ENCODE peak calls at places on chromosomes 4 and X, in eight cellular contexts. R is H9; B is CD4-positive, alpha-beta T cell; Z is thoracic aorta; W is Peyer's patch; J is AG04450; P is HCT116; D is fibroblast of lung. E is an unnamed sample.

GRCh38 chr4:141788169-141788915 is 152.0 kb downstream of the IL15 start:
- DNase-seq in W (no peak), Z (no peak), B (no peak), R (no peak), D (no peak), P (no peak), J (no peak), E (no peak)

GRCh38 chr4:129342820-129343219 is 246.9 kb downstream of the C4orf33 start:
- DNase-seq in Z (no peak), P (no peak), R (no peak), J (no peak), B (no peak), W (no peak), D (peak), E (peak)

GRCh38 chr4:110087116-110087708 is 111.2 kb downstream of the ELOVL6 start:
- DNase-seq in P (peak), B (no peak), W (no peak), J (peak), Z (no peak), R (no peak), D (peak), E (peak)

GRCh38 chr4:155543126-155543765 is 123.4 kb upstream of the GUCY1A1 start:
- DNase-seq in P (no peak), B (no peak), W (no peak), R (no peak), D (peak), J (no peak), Z (no peak), E (peak)

GRCh38 chrX:16946971-16947562 is 609 bp downstream of the REPS2 start:
- DNase-seq in R (no peak), P (no peak), W (peak), D (no peak), Z (no peak), B (no peak), J (no peak), E (no peak)

GRCh38 chrX:18596096-18596495 is 75.8 kb downstream of the RS1 start:
- DNase-seq in W (no peak), J (no peak), R (no peak), B (no peak), P (no peak), Z (no peak), D (no peak), E (no peak)

GRCh38 chrX:10608099-10608498 is 12.3 kb downstream of the MID1 start:
- DNase-seq in D (peak), W (no peak), J (peak), P (no peak), Z (no peak), R (no peak), B (no peak), E (no peak)

GRCh38 chr4:115028682-115029385 is 84.6 kb downstream of the NDST4 start:
- DNase-seq in W (no peak), J (no peak), P (no peak), R (no peak), D (no peak), B (no peak), Z (no peak), E (no peak)

GRCh38 chr4:26362745-26363439 is 42.1 kb downstream of the RBPJ start:
- DNase-seq in Z (no peak), B (no peak), J (no peak), R (no peak), D (no peak), P (no peak), W (no peak), E (no peak)

GRCh38 chr4:153204247-153205027 is at the start of gene TRIM2:
- DNase-seq in P (peak), R (peak), Z (peak), D (peak), B (no peak), W (peak), J (no peak), E (no peak)

GRCh38 chrX:113947548-113947947 is 636.3 kb upstream of the HTR2C start:
- DNase-seq in P (peak), Z (no peak), J (no peak), D (no peak), B (no peak), R (no peak), W (no peak), E (no peak)

GRCh38 chr4:52611030-52611555 is 48.0 kb downstream of the USP46 start:
- DNase-seq in P (no peak), Z (no peak), J (no peak), D (no peak), B (no peak), R (no peak), W (no peak), E (no peak)

GRCh38 chr4:23934915-23935314 is 45.1 kb upstream of the PPARGC1A start:
- DNase-seq in P (no peak), W (no peak), R (no peak), Z (no peak), B (no peak), D (peak), J (peak), E (peak)

GRCh38 chr4:153450545-153450917 is 15.6 kb upstream of the TMEM131L start:
- DNase-seq in Z (no peak), J (no peak), W (no peak), D (no peak), B (no peak), P (no peak), R (no peak), E (no peak)

GRCh38 chrX:68693481-68694410 is 46.3 kb downstream of the STARD8 start:
- DNase-seq in B (no peak), W (peak), R (peak), D (peak), P (no peak), Z (peak), J (no peak), E (no peak)

GRCh38 chrX:132564026-132564425 is 75.2 kb upstream of the MBNL3 start:
- DNase-seq in P (no peak), Z (no peak), W (no peak), R (no peak), B (no peak), D (peak), J (no peak), E (no peak)

GRCh38 chrX:85109235-85109634 is 105.6 kb downstream of the APOOL start:
- DNase-seq in D (no peak), R (peak), P (peak), J (no peak), B (no peak), Z (no peak), W (peak), E (no peak)

GRCh38 chrX:136480383-136480782 is 7.4 kb upstream of the BRS3 start:
- DNase-seq in D (no peak), P (no peak), J (no peak), W (no peak), B (no peak), Z (no peak), R (no peak), E (no peak)

GRCh38 chr4:151604238-151604637 is 156.6 kb downstream of the GATB start:
- DNase-seq in B (no peak), Z (no peak), P (no peak), R (no peak), J (no peak), D (peak), W (no peak), E (no peak)

GRCh38 chr4:52628543-52628942 is 30.6 kb downstream of the USP46 start:
- DNase-seq in B (no peak), D (no peak), Z (no peak), P (no peak), J (no peak), W (no peak), R (no peak), E (no peak)

GRCh38 chr4:153314915-153315314 is 29.6 kb upstream of the MND1 start:
- DNase-seq in J (no peak), P (no peak), Z (no peak), B (no peak), D (no peak), W (no peak), R (no peak), E (no peak)

GRCh38 chrX:10310502-10310901 is 153.7 kb downstream of the CLCN4 start:
- DNase-seq in W (no peak), D (no peak), P (no peak), R (no peak), B (no peak), Z (no peak), J (no peak), E (no peak)

GRCh38 chrX:103398321-103398937 is 22.1 kb downstream of the BEX3 start:
- DNase-seq in R (no peak), P (peak), W (no peak), B (no peak), Z (no peak), J (no peak), D (peak), E (no peak)

GRCh38 chrX:124863303-124863702 is 456.4 kb upstream of the TEX13C start:
- DNase-seq in W (no peak), B (no peak), R (peak), J (no peak), D (no peak), Z (no peak), P (no peak), E (no peak)

GRCh38 chrX:24979081-24979480 is 36.7 kb downstream of the ARX start:
- DNase-seq in P (no peak), W (no peak), B (no peak), J (no peak), Z (no peak), D (no peak), R (no peak), E (no peak)

GRCh38 chr4:22483551-22483981 is 32.3 kb downstream of the ADGRA3 start:
- DNase-seq in B (no peak), R (no peak), W (no peak), D (peak), Z (no peak), J (peak), P (no peak), E (no peak)

GRCh38 chr4:178415925-178416324 is 973.7 kb upstream of the AGA start:
- DNase-seq in R (peak), B (no peak), J (no peak), Z (no peak), P (no peak), W (no peak), D (no peak), E (no peak)

GRCh38 chr4:24798036-24798610 is 2.8 kb downstream of the SOD3 start:
- DNase-seq in P (no peak), D (no peak), W (no peak), Z (no peak), J (no peak), B (no peak), R (no peak), E (no peak)

GRCh38 chr4:4327652-4328121 is 37.6 kb downstream of the ZBTB49 start:
- DNase-seq in P (no peak), D (peak), R (peak), Z (no peak), J (no peak), W (peak), B (no peak), E (no peak)

GRCh38 chr4:130099159-130099558 is 1003.2 kb downstream of the C4orf33 start:
- DNase-seq in P (no peak), B (no peak), Z (no peak), J (no peak), W (no peak), R (no peak), D (no peak), E (no peak)

GRCh38 chr4:181528570-181529184 is 714.5 kb upstream of the TENM3 start:
- DNase-seq in J (peak), D (peak), Z (no peak), W (peak), R (peak), P (peak), B (no peak), E (no peak)

GRCh38 chr4:26762650-26763049 is 98.0 kb upstream of the STIM2 start:
- DNase-seq in B (no peak), J (no peak), D (peak), P (no peak), R (no peak), W (no peak), Z (no peak), E (peak)

GRCh38 chrX:110373310-110373709 is 14.7 kb downstream of the RTL9 start:
- DNase-seq in P (no peak), W (no peak), B (no peak), R (no peak), D (no peak), Z (no peak), J (no peak), E (no peak)

GRCh38 chr4:54187148-54187547 is 41.9 kb upstream of the PDGFRA start:
- DNase-seq in Z (no peak), W (peak), B (no peak), D (no peak), P (no peak), J (no peak), R (no peak), E (no peak)

GRCh38 chrX:119497185-119497584 is 28.9 kb downstream of the SLC25A5 start:
- DNase-seq in B (no peak), P (no peak), W (no peak), R (no peak), Z (no peak), D (no peak), J (no peak), E (no peak)

GRCh38 chr4:56698329-56698728 is 17.2 kb upstream of the HOPX start:
- DNase-seq in P (no peak), D (peak), B (no peak), R (no peak), Z (no peak), W (no peak), J (peak), E (no peak)

GRCh38 chrX:65035451-65035779 is 59.2 kb upstream of the ZC4H2 start:
- DNase-seq in R (no peak), P (no peak), Z (no peak), J (no peak), D (peak), W (peak), B (no peak), E (no peak)

DNA sequence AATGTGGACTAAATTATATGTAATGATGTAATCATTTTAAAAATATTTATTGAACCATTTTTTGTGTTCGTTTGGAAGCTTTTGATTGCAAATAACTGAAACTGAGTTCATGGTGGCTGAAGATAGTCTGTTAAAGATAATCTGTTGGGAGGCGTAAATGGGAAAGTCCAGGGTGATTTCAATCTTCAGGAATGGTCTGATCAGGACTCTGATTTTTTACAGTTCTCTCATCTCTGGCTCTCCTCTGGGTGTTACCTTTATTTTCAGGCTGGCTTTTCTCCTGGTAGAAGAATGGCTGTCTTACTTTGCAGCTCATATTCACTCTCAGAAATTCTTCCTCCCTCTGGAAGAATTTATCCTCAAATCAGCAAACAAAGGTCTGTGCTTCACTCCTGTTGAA is 199.0 kb upstream of the LEF1 start:
- DNase-seq in Z (no peak), B (no peak), J (no peak), D (no peak), W (no peak), P (no peak), R (no peak), E (no peak)
- H3K27ac ChIP-seq in Z (no peak), B (no peak), J (no peak), D (no peak), W (no peak), P (no peak), R (no peak), E (no peak)

GRCh38 chrX:135309430-135309923 is at the start of gene ETDC:
- DNase-seq in J (no peak), D (no peak), Z (no peak), B (no peak), P (no peak), W (no peak), R (no peak), E (no peak)
- H3K27ac ChIP-seq in J (no peak), D (no peak), Z (no peak), B (no peak), P (no peak), W (no peak), R (no peak), E (no peak)

GRCh38 chr4:146243883-146244277 is 29.5 kb downstream of the REELD1 start:
- DNase-seq in P (no peak), B (no peak), D (no peak), W (no peak), Z (no peak), R (no peak), J (no peak), E (no peak)

GRCh38 chr4:146245246-146245645 is 30.9 kb downstream of the REELD1 start:
- DNase-seq in W (peak), Z (no peak), J (no peak), P (no peak), R (no peak), D (no peak), B (no peak), E (no peak)

GRCh38 chr4:146245899-146246298 is 31.6 kb downstream of the REELD1 start:
- DNase-seq in B (no peak), J (no peak), Z (no peak), P (no peak), R (no peak), W (no peak), D (peak), E (no peak)

GRCh38 chr4:146244496-146244895 is 30.2 kb downstream of the REELD1 start:
- DNase-seq in B (no peak), W (no peak), P (no peak), Z (no peak), D (no peak), J (no peak), R (no peak), E (no peak)

DNA sequence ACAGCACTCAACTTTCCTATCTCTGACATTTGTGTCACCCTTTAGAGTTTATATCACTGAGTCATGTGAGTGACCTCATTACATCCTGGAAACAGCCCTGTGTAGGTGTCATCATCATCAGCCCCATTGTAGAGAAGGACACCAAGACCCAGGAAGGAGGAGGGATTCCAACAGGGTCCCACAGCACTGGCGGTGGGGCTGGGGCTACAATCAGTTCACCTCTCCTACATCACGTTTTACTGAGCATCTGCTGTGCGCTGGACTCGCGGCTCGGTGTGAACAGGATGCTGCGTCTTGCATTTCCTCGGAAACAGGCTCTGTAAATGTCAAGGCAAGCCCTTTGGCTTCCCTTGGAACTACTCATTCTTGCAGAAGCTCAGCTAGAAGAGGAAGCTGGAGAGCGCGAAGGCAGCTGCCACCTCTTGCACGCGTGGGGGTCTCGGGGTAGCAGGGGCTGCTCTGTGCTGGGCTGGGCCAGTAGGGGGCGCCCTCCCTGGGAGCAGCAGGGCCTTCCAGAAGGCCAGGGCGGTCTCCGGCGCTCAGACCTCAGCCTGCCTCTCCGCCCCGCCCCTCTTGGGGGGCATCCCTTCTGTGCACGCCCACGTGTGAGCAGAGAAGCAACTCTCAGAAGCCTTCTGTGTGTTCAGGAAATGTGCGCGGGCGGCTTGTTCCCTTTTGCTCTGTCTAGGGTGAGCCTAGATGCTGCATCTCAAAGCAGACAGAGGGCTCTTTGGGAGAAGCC is 29.0 kb downstream of the REELD1 start:
- DNase-seq in R (peak), Z (no peak), P (no peak), J (no peak), B (peak), W (peak), D (no peak), E (no peak)
- H3K27ac ChIP-seq in R (no peak), Z (no peak), P (no peak), J (peak), B (no peak), W (peak), D (no peak), E (no peak)

DNA sequence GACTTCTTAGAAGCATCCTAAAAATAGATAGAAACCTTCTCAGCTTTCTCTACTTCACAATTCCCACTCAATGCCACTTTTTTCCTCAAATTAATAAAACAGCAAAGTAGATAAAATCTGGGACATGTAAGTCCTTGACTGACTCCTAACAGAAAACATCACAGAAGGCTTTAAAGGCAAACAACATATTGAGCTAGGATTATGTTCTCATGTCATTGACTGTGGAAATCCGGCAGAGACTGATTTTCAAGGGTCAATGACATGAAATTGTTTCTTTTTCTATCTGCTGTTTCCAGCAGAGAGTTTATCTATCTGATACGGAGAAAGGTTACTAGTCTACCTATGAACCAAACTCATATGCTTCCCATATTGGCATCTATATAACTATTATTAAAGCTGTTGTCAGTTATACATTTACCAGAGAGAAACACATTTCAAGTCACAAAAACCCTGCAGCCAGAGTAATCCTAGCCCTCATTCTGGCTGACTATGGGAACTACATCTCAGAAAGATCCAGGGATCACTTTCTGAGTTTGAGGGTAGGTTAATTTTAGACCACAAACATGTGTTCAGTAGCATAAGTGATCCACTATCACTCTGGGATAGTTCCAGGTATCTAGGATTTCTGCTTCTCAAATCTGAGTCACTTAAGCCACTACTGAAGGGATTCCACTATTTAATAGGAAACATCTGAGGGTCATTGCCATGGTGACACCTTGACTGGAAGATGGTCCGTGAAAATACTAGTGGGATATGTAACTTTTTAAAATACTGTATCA is 147.6 kb downstream of the PPP3CA start:
- DNase-seq in W (no peak), R (no peak), Z (no peak), P (no peak), D (peak), B (no peak), J (no peak), E (no peak)
- H3K27ac ChIP-seq in W (peak), R (no peak), Z (no peak), P (peak), D (peak), B (no peak), J (no peak), E (peak)

GRCh38 chrX:47683171-47684145 is 24.5 kb upstream of the UXT start:
- DNase-seq in R (no peak), W (no peak), J (no peak), B (no peak), D (no peak), Z (no peak), P (no peak), E (no peak)
- H3K27ac ChIP-seq in R (no peak), W (no peak), J (no peak), B (no peak), D (no peak), Z (no peak), P (no peak), E (no peak)

DNA sequence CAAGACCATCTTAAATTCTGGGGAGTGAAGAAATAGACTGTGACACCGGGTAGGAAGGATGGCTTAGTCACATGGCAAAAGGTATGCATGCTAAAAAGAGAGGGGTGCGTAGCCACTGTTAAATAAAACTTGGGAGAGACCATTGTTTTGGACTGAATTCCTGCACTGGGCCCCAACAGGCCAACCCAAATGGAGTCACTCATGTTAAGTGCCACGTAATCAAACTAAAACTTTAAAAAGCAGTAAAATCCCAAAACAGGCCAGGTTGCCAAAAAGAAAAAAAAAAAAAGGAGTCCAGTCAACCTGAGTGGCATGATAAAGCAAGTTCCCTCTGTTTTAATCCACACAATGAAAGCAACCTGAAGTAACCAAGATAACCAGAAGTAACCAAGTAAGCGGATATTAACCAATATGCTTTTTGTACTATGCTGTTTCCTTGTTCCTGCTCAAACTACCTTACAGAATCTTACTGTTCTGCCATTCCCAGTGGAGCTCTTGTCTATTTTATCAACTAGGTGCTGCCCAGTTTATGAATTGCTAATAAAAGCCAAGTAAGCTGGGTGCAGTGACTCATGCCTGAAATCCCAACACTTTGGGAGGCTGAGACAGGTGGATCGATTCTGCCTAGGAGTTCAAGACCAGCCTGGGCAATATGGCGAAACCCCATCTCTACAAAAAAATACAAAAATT is 124.6 kb upstream of the ENPP6 start:
- DNase-seq in J (no peak), R (no peak), B (no peak), D (no peak), P (no peak), W (no peak), Z (no peak), E (no peak)
- H3K27ac ChIP-seq in J (no peak), R (no peak), B (no peak), D (no peak), P (no peak), W (peak), Z (no peak), E (peak)

E was measured in epithelial cell of prostate.